ENCODE peak calls at places on chromosomes 16 and 17, in six cellular contexts. G is HEK293T; H is NCI-H1092; Z is CD4-positive, CD25-positive, alpha-beta regulatory T cell; Q is aorta; J is fibroblast of pulmonary artery. R is an unnamed sample.

GRCh38 chr17:73861543-73861942 is 217.3 kb upstream of the SDK2 start:
- DNase-seq in G (no peak), Q (no peak), H (no peak), Z (no peak), J (no peak), R (no peak)

GRCh38 chr17:75927286-75927922 is 13.4 kb downstream of the FBF1 start:
- DNase-seq in Z (no peak), H (no peak), Q (peak), J (no peak), G (peak), R (peak)

GRCh38 chr17:75650874-75651273 is 16.1 kb downstream of the RECQL5 start:
- DNase-seq in G (no peak), J (no peak), H (no peak), Z (no peak), Q (no peak), R (no peak)

GRCh38 chr16:80285089-80285488 is 255.7 kb upstream of the DYNLRB2 start:
- DNase-seq in G (no peak), Z (no peak), H (no peak), J (peak), Q (no peak), R (no peak)

GRCh38 chr17:51527230-51527982 is 267.1 kb downstream of the UTP18 start:
- DNase-seq in H (no peak), J (no peak), G (no peak), Q (no peak), Z (no peak), R (no peak)

GRCh38 chr17:10617120-10617505 is 40.0 kb downstream of the MYH3 start:
- DNase-seq in G (no peak), Q (no peak), H (no peak), Z (no peak), J (no peak), R (no peak)

GRCh38 chr16:57946181-57946801 is 24.6 kb downstream of the CNGB1 start:
- DNase-seq in Z (no peak), H (peak), G (no peak), Q (peak), J (no peak), R (no peak)

GRCh38 chr17:50360716-50361115 is 12.3 kb downstream of the MRPL27 start:
- DNase-seq in G (no peak), J (no peak), Q (no peak), H (no peak), Z (no peak), R (no peak)

GRCh38 chr16:30527635-30528178 is 1.3 kb upstream of the ZNF768 start:
- DNase-seq in H (no peak), Q (peak), J (no peak), G (no peak), Z (no peak), R (no peak)